ENCODE peak calls at places on chromosomes 5 and 9, in ten cellular contexts. N is stimulated activated CD4-positive, alpha-beta T cell treated with anti-CD3 and anti-CD28 coated beads, Interleukin-12 subunit alpha, Interleukin-12 subunit beta, amount 100 ng/mL, for 24 hours; K is body of pancreas; Q is fibroblast of the aortic adventitia; D is H4; Y is HS-5; B is neuronal stem cell; S is GM18507; V is IMR-90; O is cardiac septum. M is an unnamed sample.
A peak's percentile ranks its signal among the peaks of the same experiment; 100 is the strongest.

GRCh38 chr9:130985606-130986162 is 23.3 kb upstream of the LAMC3 start:
- DNase-seq in K (no peak), N (no peak), O (no peak), Q (no peak), B (no peak), V (no peak), Y (no peak), S (no peak), D (no peak), M (no peak)

GRCh38 chr9:113636165-113636564 is 172.6 kb downstream of the RGS3 start:
- DNase-seq in D (peak; percentile 65), N (no peak), K (no peak), O (peak; percentile 61), Y (no peak), S (no peak), B (no peak), V (peak; percentile 91), Q (no peak), M (no peak)

GRCh38 chr5:150511641-150512367 is 3.9 kb downstream of the NDST1 start:
- DNase-seq in V (peak; percentile 80), K (no peak), S (no peak), Q (peak; percentile 79), Y (peak; percentile 69), B (no peak), N (no peak), D (peak; percentile 46), O (no peak), M (peak; percentile 68)

GRCh38 chr9:76394896-76395244 is 644 bp upstream of the RFK start:
- DNase-seq in K (no peak), V (no peak), Y (no peak), S (peak; percentile 32), D (peak; percentile 36), O (peak; percentile 76), Q (peak; percentile 42), B (no peak), N (peak; percentile 38), M (peak; percentile 58)

GRCh38 chr9:71761938-71762353 is 6.4 kb downstream of the CEMIP2 start:
- DNase-seq in O (no peak), Q (no peak), S (no peak), K (no peak), Y (no peak), B (no peak), D (no peak), N (no peak), V (no peak), M (no peak)

GRCh38 chr5:124342027-124342471 is 404.4 kb downstream of the ZNF608 start:
- DNase-seq in B (no peak), O (no peak), S (no peak), N (no peak), Y (no peak), V (peak; percentile 24), D (peak; percentile 49), K (no peak), Q (peak; percentile 91), M (no peak)

GRCh38 chr5:1507016-1507375 is 16.8 kb downstream of the LPCAT1 start:
- DNase-seq in N (no peak), Y (no peak), D (no peak), V (no peak), O (peak; percentile 10), Q (no peak), K (no peak), S (no peak), B (no peak), M (no peak)

GRCh38 chr9:34119713-34120112 is 6.8 kb downstream of the DCAF12 start:
- DNase-seq in B (no peak), V (no peak), Y (no peak), O (no peak), K (no peak), N (no peak), D (no peak), S (no peak), Q (no peak), M (no peak)

GRCh38 chr9:130385257-130385656 is 59.5 kb upstream of the ASS1 start:
- DNase-seq in S (no peak), V (no peak), O (no peak), D (no peak), N (no peak), B (no peak), Y (no peak), Q (no peak), K (no peak), M (no peak)

GRCh38 chr5:122152266-122152900 is 23.0 kb downstream of the ZNF474 start:
- DNase-seq in Q (peak; percentile 60), K (no peak), D (no peak), Y (no peak), S (no peak), O (no peak), V (no peak), N (no peak), B (no peak), M (peak; percentile 20)

GRCh38 chr9:94802795-94803194 is 76.3 kb downstream of the AOPEP start:
- DNase-seq in S (no peak), Q (no peak), O (no peak), B (no peak), D (peak; percentile 86), V (peak; percentile 76), K (no peak), N (peak; percentile 11), Y (no peak), M (peak; percentile 30)

GRCh38 chr9:76845254-76845653 is 60.7 kb downstream of the PRUNE2 start:
- DNase-seq in Q (no peak), B (no peak), N (no peak), O (no peak), V (no peak), K (no peak), Y (no peak), S (no peak), D (no peak), M (no peak)